ENCODE peak calls at places on chromosome 10, in eight cellular contexts. X is upper lobe of right lung, F is SK-N-SH, R is PC-9, M is fibroblast of mammary gland, T is esophagus muscularis mucosa, K is colonic mucosa, D is GM06990. Y is an unnamed sample.

GRCh38 chr10:70508912-70509366 is 30.4 kb downstream of the PALD1 start:
- DNase-seq in X (no peak), F (peak; percentile 60), R (no peak), M (no peak), T (no peak), K (peak; percentile 33), D (no peak), Y (peak; percentile 39)

GRCh38 chr10:33706746-33707145 is 372.3 kb upstream of the NRP1 start:
- DNase-seq in X (no peak), F (no peak), R (no peak), M (peak; percentile 81), T (no peak), K (no peak), D (no peak), Y (peak; percentile 65)

GRCh38 chr10:59622320-59622901 is 87.2 kb downstream of the SLC16A9 start:
- DNase-seq in X (no peak), F (peak; percentile 46), R (no peak), M (peak; percentile 66), T (no peak), K (peak; percentile 60), D (peak; percentile 19), Y (peak; percentile 79)

GRCh38 chr10:7527468-7527867 is 116.6 kb upstream of the SFMBT2 start:
- DNase-seq in X (no peak), F (no peak), R (no peak), M (no peak), T (no peak), K (no peak), D (no peak), Y (no peak)

GRCh38 chr10:3908183-3908582 is 123.2 kb upstream of the KLF6 start:
- DNase-seq in X (no peak), F (no peak), R (no peak), M (peak; percentile 66), T (no peak), K (no peak), D (no peak), Y (no peak)

GRCh38 chr10:2748287-2748686 is 319.1 kb upstream of the PFKP start:
- DNase-seq in X (no peak), F (no peak), R (no peak), M (no peak), T (no peak), K (no peak), D (no peak), Y (no peak)

GRCh38 chr10:121468726-121469125 is 129.5 kb downstream of the FGFR2 start:
- DNase-seq in X (no peak), F (no peak), R (no peak), M (no peak), T (no peak), K (no peak), D (no peak), Y (no peak)

GRCh38 chr10:23521735-23522134 is 82.9 kb downstream of the OTUD1 start:
- DNase-seq in X (no peak), F (no peak), R (no peak), M (no peak), T (no peak), K (no peak), D (no peak), Y (no peak)

GRCh38 chr10:62502995-62503613 is 128.9 kb downstream of the ZNF365 start:
- DNase-seq in X (no peak), F (no peak), R (no peak), M (peak; percentile 51), T (no peak), K (no peak), D (no peak), Y (no peak)

GRCh38 chr10:71220689-71221540 is 8.5 kb downstream of the UNC5B start:
- DNase-seq in X (peak; percentile 22), F (no peak), R (no peak), M (peak; percentile 27), T (no peak), K (no peak), D (no peak), Y (no peak)

GRCh38 chr10:25398680-25399079 is 223.9 kb downstream of the GPR158 start:
- DNase-seq in X (no peak), F (no peak), R (no peak), M (no peak), T (no peak), K (no peak), D (no peak), Y (no peak)

GRCh38 chr10:9848981-9849380 is 1168.7 kb upstream of the CELF2 start:
- DNase-seq in X (no peak), F (no peak), R (no peak), M (no peak), T (no peak), K (no peak), D (no peak), Y (no peak)

GRCh38 chr10:75350791-75351190 is 50.8 kb downstream of the ZNF503 start:
- DNase-seq in X (no peak), F (no peak), R (peak; percentile 73), M (peak; percentile 44), T (peak; percentile 8), K (no peak), D (no peak), Y (peak; percentile 21)

GRCh38 chr10:123837771-123838170 is 53.8 kb downstream of the CPXM2 start:
- DNase-seq in X (no peak), F (no peak), R (no peak), M (no peak), T (peak; percentile 92), K (no peak), D (no peak), Y (no peak)

GRCh38 chr10:58609525-58610150 is 97.0 kb downstream of the BICC1 start:
- DNase-seq in X (no peak), F (no peak), R (no peak), M (no peak), T (no peak), K (no peak), D (no peak), Y (no peak)

GRCh38 chr10:33559105-33559504 is 224.6 kb upstream of the NRP1 start:
- DNase-seq in X (no peak), F (peak; percentile 14), R (peak; percentile 52), M (peak; percentile 96), T (no peak), K (no peak), D (peak; percentile 24), Y (peak; percentile 80)

GRCh38 chr10:66627156-66627555 is 298.7 kb upstream of the LRRTM3 start:
- DNase-seq in X (no peak), F (peak; percentile 27), R (no peak), M (no peak), T (no peak), K (no peak), D (no peak), Y (peak; percentile 1)
- TF ChIP-seq CTCF in X (no peak), F (peak; percentile 44), R (peak; percentile 42), M (no peak), T (no peak), K (no peak), D (no peak), Y (no peak)

DNA sequence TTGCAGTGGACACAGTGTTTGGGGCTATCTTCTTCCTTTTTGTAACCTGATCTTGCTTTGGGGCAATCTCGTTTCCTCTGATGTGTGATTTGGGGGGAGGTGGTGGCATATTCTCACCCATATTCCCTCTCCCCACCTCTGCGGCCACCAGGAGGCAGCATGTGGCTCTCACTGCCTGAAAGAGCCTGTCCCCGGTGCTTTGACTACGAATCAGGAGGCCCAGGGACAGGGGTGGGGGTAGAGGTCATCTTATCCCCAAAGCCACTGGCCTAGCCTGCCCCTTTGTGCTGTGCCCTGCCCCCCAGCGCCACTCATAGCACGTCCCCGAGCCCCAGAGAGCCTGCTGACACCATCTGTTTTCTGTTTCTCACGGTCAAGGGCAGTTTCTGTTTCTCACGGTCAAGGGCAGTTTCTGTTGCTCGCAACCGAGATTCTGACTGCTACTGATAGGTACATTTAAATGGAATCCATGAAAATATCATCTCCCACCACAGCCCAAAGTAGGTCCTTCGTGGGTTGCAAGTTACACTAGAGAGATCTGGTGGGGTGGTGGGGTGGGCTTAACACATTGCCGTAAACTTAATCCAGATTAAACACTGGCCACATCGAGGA is 28.2 kb downstream of the PHYH start:
- DNase-seq in X (peak; percentile 63), F (peak; percentile 64), R (no peak), M (peak; percentile 8), T (no peak), K (peak; percentile 65), D (peak; percentile 39), Y (peak; percentile 11)
- H3K4me3 ChIP-seq in X (no peak overlapping the region), F (no peak overlapping the region), R (no peak overlapping the region), M (no peak overlapping the region), T (no peak overlapping the region), K (no peak overlapping the region), D (peak overlapping the region; percentile 44), Y (no peak overlapping the region)

GRCh38 chr10:108783897-108784296 is 1139.4 kb downstream of the XPNPEP1 start:
- DNase-seq in X (no peak), F (peak; percentile 1), R (peak; percentile 48), M (peak; percentile 77), T (no peak), K (peak; percentile 22), D (peak; percentile 5), Y (peak; percentile 79)
- TF ChIP-seq CTCF in X (peak; percentile 43), F (peak; percentile 61), R (peak; percentile 61), M (peak; percentile 50), T (no peak), K (no peak), D (peak; percentile 66), Y (peak; percentile 53)

GRCh38 chr10:101840102-101840684 is 3.4 kb downstream of the KCNIP2 start:
- DNase-seq in X (no peak), F (peak; percentile 36), R (no peak), M (peak; percentile 29), T (no peak), K (no peak), D (no peak), Y (peak; percentile 33)
- H3K4me3 ChIP-seq in X (peak overlapping the region; percentile 39), F (no peak overlapping the region), R (no peak overlapping the region), M (peak overlapping the region; percentile 35), T (peak overlapping the region; percentile 43), K (peak overlapping the region; percentile 30), D (peak overlapping the region; percentile 57), Y (peak overlapping the region; percentile 32)

Y was measured in fibroblast of pulmonary artery.